ENCODE peak calls at places on chromosomes 12 and 14, in five cellular contexts. Z, U, C, N and A are unnamed samples.

GRCh38 chr14:64639340-64639821 is 64.8 kb upstream of the PLEKHG3 start:
- DNase-seq in Z (no peak), C (no peak), U (no peak), N (no peak), A (no peak)

GRCh38 chr12:111842556-111843396 is 748 bp downstream of the MAPKAPK5 start:
- DNase-seq in N (no peak), Z (peak), C (no peak), U (no peak), A (no peak)

GRCh38 chr14:26820578-26820977 is 222.7 kb upstream of the NOVA1 start:
- DNase-seq in C (no peak), N (no peak), Z (no peak), U (no peak), A (no peak)

GRCh38 chr12:30396576-30396975 is 299.1 kb downstream of the IPO8 start:
- DNase-seq in U (no peak), N (no peak), C (no peak), Z (no peak), A (no peak)

GRCh38 chr12:93776581-93777018 is 99.4 kb downstream of the CRADD start:
- DNase-seq in C (no peak), N (no peak), Z (no peak), U (no peak), A (no peak)

GRCh38 chr12:105013892-105014291 is 27.8 kb downstream of the NOPCHAP1 start:
- DNase-seq in C (no peak), Z (no peak), U (no peak), N (no peak), A (no peak)

GRCh38 chr12:104314242-104314614 is 10.7 kb downstream of the EID3 start:
- DNase-seq in U (no peak), N (no peak), Z (no peak), C (no peak), A (no peak)

GRCh38 chr14:103847954-103848719 is 762 bp upstream of the PPP1R13B start:
- DNase-seq in N (no peak), C (no peak), Z (peak), U (peak), A (no peak)

GRCh38 chr12:111428728-111429175 is 23.0 kb downstream of the SH2B3 start:
- DNase-seq in N (peak), U (peak), C (peak), Z (peak), A (no peak)

GRCh38 chr12:65656904-65657351 is 167.4 kb upstream of the HMGA2 start:
- DNase-seq in Z (no peak), N (no peak), C (no peak), U (no peak), A (no peak)

GRCh38 chr12:86660488-86661171 is 404.4 kb upstream of the MGAT4C start:
- DNase-seq in C (no peak), U (no peak), Z (no peak), N (no peak), A (no peak)

GRCh38 chr12:77645966-77646598 is 184.6 kb upstream of the NAV3 start:
- DNase-seq in U (no peak), Z (no peak), C (no peak), N (no peak), A (no peak)

GRCh38 chr14:71138236-71139057 is 231.2 kb downstream of the PCNX1 start:
- DNase-seq in N (no peak), U (no peak), Z (no peak), C (no peak), A (peak)

GRCh38 chr14:95698287-95698686 is 12.1 kb downstream of the TCL1B start:
- DNase-seq in Z (no peak), C (no peak), N (no peak), U (no peak), A (no peak)

GRCh38 chr12:124665516-124665915 is 98.1 kb upstream of the NCOR2 start:
- DNase-seq in N (no peak), Z (no peak), U (no peak), C (no peak), A (no peak)

GRCh38 chr12:62933871-62934798 is 815 bp downstream of the PPM1H start:
- DNase-seq in C (peak), N (peak), U (peak), Z (no peak), A (no peak)

GRCh38 chr14:90682615-90683014 is 133.6 kb downstream of the TTC7B start:
- DNase-seq in U (no peak), N (no peak), Z (no peak), C (no peak), A (no peak)

GRCh38 chr12:94516985-94517384 is 57.3 kb upstream of the CEP83 start:
- DNase-seq in C (no peak), U (no peak), N (no peak), Z (no peak), A (no peak)

GRCh38 chr12:54028324-54029201 is at the start of gene HOXC6:
- DNase-seq in U (no peak), C (no peak), Z (no peak), N (no peak), A (no peak)

GRCh38 chr12:54298904-54299303 is 1.9 kb downstream of the NFE2 start:
- DNase-seq in Z (no peak), U (no peak), C (no peak), N (no peak), A (no peak)

GRCh38 chr14:76917759-76918175 is 91.6 kb downstream of the LRRC74A start:
- DNase-seq in C (peak), U (peak), Z (peak), N (no peak), A (no peak)

GRCh38 chr14:99699071-99699760 is 15.1 kb downstream of the CYP46A1 start:
- DNase-seq in U (no peak), C (no peak), N (no peak), Z (peak), A (no peak)

GRCh38 chr12:49440031-49440430 is 72.8 kb downstream of the SPATS2 start:
- DNase-seq in Z (no peak), N (no peak), C (no peak), U (no peak), A (no peak)

DNA sequence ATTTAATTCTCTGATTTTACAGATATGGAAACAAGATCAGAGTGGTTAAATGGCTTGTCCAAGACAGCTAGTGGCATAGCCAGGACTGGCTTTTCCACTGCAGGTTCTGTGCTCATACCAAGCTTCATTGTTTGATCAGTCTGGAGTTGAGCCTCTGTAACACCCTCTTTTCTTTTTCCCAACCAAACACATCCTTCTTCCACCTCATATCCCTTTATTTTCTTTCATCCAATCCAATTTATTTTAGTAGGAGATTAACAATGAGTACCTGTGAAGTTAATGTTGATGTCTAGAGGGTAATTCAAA is 452.2 kb upstream of the PDE3A start:
- DNase-seq in U (no peak), Z (no peak), N (no peak), C (no peak), A (no peak)
- H3K27ac ChIP-seq in U (no peak), Z (no peak), N (no peak), C (peak), A (no peak)

GRCh38 chr12:3225796-3226180 is 148.6 kb downstream of the TSPAN9 start:
- DNase-seq in C (no peak), Z (no peak), U (no peak), N (no peak), A (no peak)

GRCh38 chr12:3226285-3226684 is 149.1 kb downstream of the TSPAN9 start:
- DNase-seq in Z (no peak), N (no peak), C (no peak), U (no peak), A (no peak)

GRCh38 chr12:3224530-3224903 is 147.3 kb downstream of the TSPAN9 start:
- DNase-seq in U (no peak), N (no peak), Z (no peak), C (no peak), A (no peak)

GRCh38 chr12:3223601-3224529 is 146.7 kb downstream of the TSPAN9 start:
- DNase-seq in N (no peak), U (no peak), C (no peak), Z (no peak), A (no peak)

DNA sequence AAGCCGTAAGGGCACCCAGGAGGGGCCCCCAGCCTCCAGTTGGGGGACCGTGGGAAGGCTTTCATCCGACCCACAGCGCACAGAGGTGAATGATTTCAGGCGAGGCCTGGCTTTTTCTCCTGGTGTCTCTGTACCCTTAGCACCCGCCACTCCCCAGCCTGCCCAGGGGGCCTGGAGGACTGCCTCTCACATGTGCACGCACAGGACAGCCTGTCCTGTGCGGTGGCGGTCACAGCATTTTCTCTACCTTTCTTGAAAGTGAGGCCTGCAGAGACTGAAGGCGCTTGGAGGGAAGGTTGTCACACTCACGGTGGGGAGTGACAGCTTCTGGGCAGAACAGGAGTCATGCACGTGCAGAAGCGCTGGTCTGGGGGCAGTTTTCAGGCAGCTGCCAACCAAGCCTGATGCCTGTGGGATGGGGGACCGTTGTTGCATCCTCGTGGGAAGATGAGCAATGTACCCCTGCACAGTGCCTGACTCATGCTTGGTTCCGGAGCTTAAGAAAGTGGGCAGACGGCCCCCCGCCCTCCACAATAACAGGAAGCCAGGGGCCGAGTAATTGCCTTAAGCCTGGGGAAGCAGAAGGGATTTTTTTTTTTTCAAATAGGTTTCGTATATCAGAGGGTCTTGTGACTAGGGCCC is 148.1 kb downstream of the TSPAN9 start:
- DNase-seq in Z (no peak), N (peak), C (no peak), U (no peak), A (no peak)
- H3K27ac ChIP-seq in Z (no peak), N (no peak), C (no peak), U (no peak), A (no peak)

GRCh38 chr14:104996483-104996882 is 10.9 kb downstream of the CLBA1 start:
- DNase-seq in U (no peak), N (peak), C (no peak), Z (no peak), A (no peak)
- H3K27ac ChIP-seq in U (no peak), N (no peak), C (no peak), Z (no peak), A (no peak)

GRCh38 chr12:56517854-56518253 is 3.8 kb upstream of the RBMS2 start:
- DNase-seq in U (no peak), C (no peak), Z (no peak), N (peak), A (no peak)

GRCh38 chr12:56521590-56522371 is at the start of gene RBMS2:
- DNase-seq in U (peak), N (peak), C (peak), Z (peak), A (no peak)

GRCh38 chr12:56518570-56518969 is 3.0 kb upstream of the RBMS2 start:
- DNase-seq in N (no peak), Z (no peak), C (no peak), U (no peak), A (no peak)

GRCh38 chr12:56521209-56521589 is 421 bp upstream of the RBMS2 start:
- DNase-seq in Z (no peak), C (no peak), U (peak), N (no peak), A (no peak)

DNA sequence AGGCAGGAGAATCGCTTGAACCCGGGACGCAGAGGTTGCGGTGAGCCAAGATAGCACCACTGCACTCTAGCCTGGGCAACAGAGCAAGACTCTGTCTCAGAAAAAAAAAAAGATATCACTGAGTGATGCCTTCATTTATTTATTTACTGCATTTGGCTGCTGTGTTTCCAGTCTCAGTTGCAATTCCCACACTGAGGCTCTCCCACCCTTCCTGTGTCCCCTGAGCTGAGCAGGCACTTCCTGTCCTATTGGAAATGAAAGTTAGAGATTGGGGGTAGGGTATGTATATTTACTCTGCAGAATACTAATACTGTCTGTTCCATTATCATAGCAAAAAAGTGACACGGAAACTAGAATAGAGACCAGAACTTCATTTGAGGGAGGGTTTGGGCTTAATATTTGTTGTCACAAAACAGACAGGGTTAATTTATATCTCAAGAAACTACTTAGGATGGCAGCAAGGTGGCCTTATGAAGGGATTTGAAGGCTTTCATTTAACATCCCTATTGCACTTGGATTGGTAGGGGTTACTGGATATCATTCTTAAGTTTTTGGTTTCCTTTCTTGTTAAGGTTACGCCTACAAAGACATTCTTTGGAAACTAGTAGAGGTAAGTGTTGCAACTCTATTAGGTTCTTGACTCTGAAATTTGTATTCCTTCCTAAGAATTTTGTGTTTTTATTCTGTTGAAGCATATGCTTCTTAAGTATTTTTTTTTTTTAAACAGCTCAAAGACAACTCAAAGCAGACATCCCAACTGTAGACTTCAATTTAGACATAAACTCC is 1.4 kb upstream of the RBMS2 start:
- DNase-seq in U (no peak), Z (no peak), C (no peak), N (no peak), A (no peak)
- H3K27ac ChIP-seq in U (peak), Z (peak), C (peak), N (peak), A (peak)

DNA sequence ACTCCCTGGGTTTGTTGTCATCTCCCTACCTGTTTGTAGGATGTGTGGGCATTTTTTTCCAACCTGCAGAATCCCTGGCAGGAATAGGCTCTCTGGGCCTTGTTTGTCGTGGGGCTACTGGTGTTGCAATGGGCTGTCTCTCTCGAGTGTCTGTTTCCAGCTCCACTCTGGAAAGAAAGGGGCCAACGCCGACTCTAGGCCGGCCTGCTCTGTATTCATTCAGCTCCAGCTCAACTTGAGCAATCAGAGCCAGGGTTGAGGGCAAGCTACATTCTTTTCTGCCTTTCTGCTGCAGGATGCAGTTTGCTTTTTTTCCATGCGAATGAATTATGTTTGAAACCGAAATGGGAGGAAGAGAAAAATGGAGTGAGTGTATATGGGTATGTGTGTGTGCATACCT is 2.3 kb downstream of the JDP2 start:
- DNase-seq in U (no peak), N (no peak), C (peak), Z (no peak), A (no peak)
- H3K27ac ChIP-seq in U (peak), N (no peak), C (peak), Z (peak), A (peak)

GRCh38 chr12:26790645-26790994 is 42.4 kb downstream of the ITPR2 start:
- DNase-seq in C (no peak), Z (no peak), U (no peak), N (no peak), A (no peak)

GRCh38 chr12:26787125-26787495 is 45.9 kb downstream of the ITPR2 start:
- DNase-seq in U (no peak), N (no peak), C (no peak), Z (no peak), A (no peak)

GRCh38 chr12:26791328-26791791 is 41.6 kb downstream of the ITPR2 start:
- DNase-seq in C (no peak), Z (no peak), U (no peak), N (no peak), A (no peak)

GRCh38 chr12:26786491-26787124 is 46.4 kb downstream of the ITPR2 start:
- DNase-seq in U (no peak), Z (no peak), C (no peak), N (no peak), A (no peak)

DNA sequence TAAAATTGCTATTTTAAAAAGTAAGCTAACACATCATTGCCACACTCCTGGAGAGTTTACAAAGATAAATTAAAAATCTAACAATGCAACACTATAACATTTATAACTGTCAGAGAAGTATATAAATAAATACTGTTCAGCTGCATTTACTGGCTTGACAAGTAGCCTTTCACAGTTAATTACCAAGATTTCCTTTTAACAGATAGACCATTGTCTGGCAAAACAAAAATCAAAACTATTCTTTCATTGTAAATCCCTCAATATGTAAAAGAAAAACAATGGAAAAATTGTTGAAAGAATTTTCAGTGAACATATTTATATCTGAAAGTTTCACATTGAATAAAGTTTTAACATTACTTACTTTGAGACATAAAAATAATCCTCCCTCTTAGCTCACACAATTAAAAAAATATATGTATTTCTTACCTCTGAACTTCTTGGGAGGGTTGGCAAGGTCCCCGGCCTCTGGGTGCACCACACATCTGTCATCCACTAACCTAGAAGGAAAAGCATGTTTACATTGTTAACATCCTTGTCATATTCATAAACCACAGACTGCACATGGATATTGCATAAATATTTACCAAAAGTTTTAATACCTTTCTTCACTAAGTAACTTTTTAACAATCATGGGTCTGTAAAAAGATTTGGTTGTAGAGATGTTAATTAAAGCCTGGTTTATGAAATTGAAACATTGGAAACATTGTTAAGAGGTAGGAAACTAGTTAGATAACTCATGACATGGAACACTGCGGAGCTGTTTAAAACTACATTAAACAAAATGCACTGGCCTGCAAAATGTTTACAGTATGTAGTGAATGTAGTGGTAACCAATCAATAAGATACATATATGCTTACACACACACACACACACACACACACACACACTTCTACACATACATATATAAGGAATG is 43.0 kb downstream of the ITPR2 start:
- DNase-seq in C (no peak), Z (no peak), N (no peak), U (no peak), A (no peak)
- H3K27ac ChIP-seq in C (no peak), Z (no peak), N (no peak), U (no peak), A (peak)

DNA sequence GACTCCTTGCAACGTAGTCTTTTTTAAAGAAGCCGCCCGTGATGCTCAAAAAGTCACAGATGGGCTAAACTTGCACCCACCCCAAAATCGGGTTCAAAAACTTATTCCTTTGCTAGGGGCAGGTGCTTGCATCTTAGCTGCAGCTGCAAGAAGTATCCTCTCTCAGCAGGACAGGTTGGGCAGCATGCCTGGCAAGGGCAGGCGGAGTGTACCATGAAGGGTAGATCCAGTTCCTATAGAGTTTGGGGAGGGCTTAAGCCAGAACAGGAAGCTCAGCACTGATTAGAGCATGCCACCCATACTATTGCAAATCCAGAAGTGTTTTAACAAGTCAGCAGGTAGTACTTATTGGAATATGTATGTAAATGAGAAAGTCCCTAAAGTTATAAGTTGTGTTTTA is 48.7 kb downstream of the CPM start:
- DNase-seq in N (no peak), C (no peak), U (no peak), Z (no peak), A (no peak)
- H3K27ac ChIP-seq in N (no peak), C (no peak), U (no peak), Z (no peak), A (no peak)

GRCh38 chr12:51329742-51330141 is 5.8 kb upstream of the BIN2 start:
- DNase-seq in Z (no peak), C (no peak), N (no peak), U (no peak), A (no peak)
- H3K27ac ChIP-seq in Z (peak), C (no peak), N (no peak), U (no peak), A (no peak)